ENCODE peak calls at places on chromosomes 2 and 18, in eight cellular contexts. C is adrenal gland, F is spleen, E is heart right ventricle, H is neural progenitor cell, U is ovary, R is right atrium auricular region, V is endodermal cell. N is an unnamed sample.

GRCh38 chr2:42132066-42132965 is 36.8 kb upstream of the EML4 start:
- DNase-seq in C (no peak), F (no peak), E (no peak), H (no peak), U (no peak), R (no peak), V (peak; percentile 43), N (no peak)

GRCh38 chr18:63177822-63178525 is 141.6 kb downstream of the BCL2 start:
- DNase-seq in C (no peak), F (peak; percentile 54), E (no peak), H (no peak), U (peak; percentile 28), R (no peak), V (no peak), N (no peak)

GRCh38 chr2:204360218-204361007 is 184.9 kb upstream of the PARD3B start:
- DNase-seq in C (no peak), F (no peak), E (no peak), H (no peak), U (no peak), R (no peak), V (no peak), N (no peak)

GRCh38 chr2:150271952-150272351 is 215.5 kb downstream of the RND3 start:
- DNase-seq in C (no peak), F (no peak), E (no peak), H (no peak), U (no peak), R (no peak), V (no peak), N (no peak)

GRCh38 chr2:58634653-58635347 is 393.7 kb upstream of the FANCL start:
- DNase-seq in C (no peak), F (no peak), E (no peak), H (no peak), U (no peak), R (no peak), V (peak; percentile 67), N (peak; percentile 38)

GRCh38 chr2:241123816-241124536 is 21.9 kb upstream of the MTERF4 start:
- DNase-seq in C (no peak), F (no peak), E (no peak), H (no peak), U (no peak), R (no peak), V (no peak), N (no peak)

GRCh38 chr2:229129738-229130371 is 141.2 kb downstream of the PID1 start:
- DNase-seq in C (peak; percentile 73), F (no peak), E (no peak), H (no peak), U (no peak), R (no peak), V (peak; percentile 53), N (no peak)

GRCh38 chr2:156883828-156884615 is 373.5 kb upstream of the GALNT5 start:
- DNase-seq in C (no peak), F (no peak), E (no peak), H (no peak), U (no peak), R (no peak), V (no peak), N (no peak)

GRCh38 chr2:10770956-10771750 is 41.4 kb downstream of the PDIA6 start:
- DNase-seq in C (no peak), F (peak; percentile 70), E (no peak), H (no peak), U (no peak), R (no peak), V (no peak), N (no peak)

GRCh38 chr2:70937866-70938579 is 2.3 kb downstream of the ATP6V1B1 start:
- DNase-seq in C (no peak), F (no peak), E (no peak), H (no peak), U (no peak), R (no peak), V (peak; percentile 63), N (peak; percentile 51)

GRCh38 chr2:132766573-132766972 is 96.6 kb upstream of the LYPD1 start:
- DNase-seq in C (no peak), F (no peak), E (no peak), H (no peak), U (no peak), R (no peak), V (no peak), N (no peak)

GRCh38 chr2:235870515-235870914 is 297.7 kb downstream of the GBX2 start:
- DNase-seq in C (no peak), F (no peak), E (no peak), H (no peak), U (no peak), R (no peak), V (no peak), N (no peak)

GRCh38 chr2:230770804-230771203 is 58.2 kb downstream of the CAB39 start:
- DNase-seq in C (no peak), F (no peak), E (no peak), H (no peak), U (no peak), R (no peak), V (no peak), N (no peak)

GRCh38 chr2:179562330-179562885 is 297.8 kb upstream of the SESTD1 start:
- DNase-seq in C (no peak), F (no peak), E (no peak), H (peak; percentile 25), U (no peak), R (no peak), V (no peak), N (no peak)

GRCh38 chr2:147100406-147101035 is 744.3 kb upstream of the ACVR2A start:
- DNase-seq in C (no peak), F (no peak), E (no peak), H (no peak), U (no peak), R (no peak), V (no peak), N (no peak)

GRCh38 chr2:30115981-30116285 is 30.9 kb upstream of the YPEL5 start:
- DNase-seq in C (no peak), F (no peak), E (no peak), H (no peak), U (no peak), R (no peak), V (no peak), N (no peak)

DNA sequence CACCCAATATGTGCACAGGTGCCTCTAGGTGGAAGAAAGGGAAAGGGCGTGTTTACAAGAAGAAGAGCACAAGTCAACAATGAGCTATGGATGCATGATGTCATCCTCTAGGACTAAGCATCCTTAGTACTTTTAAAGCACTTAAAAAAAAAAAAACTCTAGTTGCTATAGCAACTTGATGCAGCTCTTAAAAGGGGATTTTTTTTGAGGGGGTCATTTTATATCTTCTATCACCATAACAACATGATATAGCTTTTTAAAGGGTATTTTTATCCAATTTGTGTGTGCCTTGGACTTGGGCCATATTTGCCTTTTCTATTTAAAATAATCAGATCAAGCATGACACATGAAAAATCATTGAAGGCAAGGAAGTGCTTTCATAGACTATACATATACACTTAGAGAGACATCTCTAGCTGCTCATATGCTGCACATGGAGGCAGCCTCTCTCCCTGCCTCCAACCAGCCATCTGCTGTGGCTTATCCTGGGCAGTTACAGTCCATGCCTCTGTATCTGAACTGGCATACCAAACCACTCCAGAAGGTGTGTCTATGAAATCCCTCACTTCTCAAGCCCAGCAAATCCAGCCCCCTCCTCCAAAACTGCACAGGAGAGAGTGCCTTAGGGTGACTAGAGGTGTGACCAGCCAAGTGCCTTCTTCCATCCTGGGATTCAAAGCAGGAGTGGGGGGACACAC is 165.4 kb downstream of the MSH2 start:
- DNase-seq in C (no peak), F (no peak), E (no peak), H (no peak), U (no peak), R (no peak), V (no peak), N (no peak)
- H3K27me3 ChIP-seq in C (peaks cover 59% of the 10 kb centered on the region), F (peaks cover 58% of the 10 kb centered on the region), E (peaks cover 83% of the 10 kb centered on the region), H (peaks cover 67% of the 10 kb centered on the region), U (no peaks in the 10 kb centered on the region), R (peaks cover 15% of the 10 kb centered on the region), V (peaks cover 20% of the 10 kb centered on the region), N (peaks cover 48% of the 10 kb centered on the region)

GRCh38 chr2:118853129-118853640 is 5.7 kb upstream of the EN1 start:
- DNase-seq in C (no peak), F (no peak), E (no peak), H (no peak), U (no peak), R (no peak), V (no peak), N (no peak)
- H3K27me3 ChIP-seq in C (peaks cover 96% of the 10 kb centered on the region), F (peaks cover 99% of the 10 kb centered on the region), E (peaks cover 99% of the 10 kb centered on the region), H (peaks cover 100% of the 10 kb centered on the region), U (no peaks in the 10 kb centered on the region), R (peaks cover 64% of the 10 kb centered on the region), V (peaks cover 100% of the 10 kb centered on the region), N (peaks cover 100% of the 10 kb centered on the region)

GRCh38 chr18:904135-905090 is at the start of gene ADCYAP1:
- DNase-seq in C (no peak), F (no peak), E (no peak), H (peak; percentile 82), U (no peak), R (no peak), V (peak; percentile 85), N (peak; percentile 80)

GRCh38 chr18:906416-907170 is 1.9 kb downstream of the ADCYAP1 start:
- DNase-seq in C (no peak), F (no peak), E (no peak), H (peak; percentile 69), U (no peak), R (no peak), V (peak; percentile 84), N (peak; percentile 91)

GRCh38 chr18:903703-904102 is 968 bp upstream of the ADCYAP1 start:
- DNase-seq in C (peak; percentile 60), F (no peak), E (peak; percentile 51), H (peak; percentile 86), U (no peak), R (no peak), V (peak; percentile 93), N (peak; percentile 83)

GRCh38 chr18:905948-906415 is 1.3 kb downstream of the ADCYAP1 start:
- DNase-seq in C (no peak), F (no peak), E (no peak), H (peak; percentile 45), U (no peak), R (no peak), V (peak; percentile 66), N (peak; percentile 46)

GRCh38 chr18:905307-905947 is 756 bp downstream of the ADCYAP1 start:
- DNase-seq in C (no peak), F (no peak), E (no peak), H (peak; percentile 45), U (no peak), R (no peak), V (peak; percentile 65), N (peak; percentile 42)
- H3K27me3 ChIP-seq in C (peaks cover 86% of the 10 kb centered on the region), F (peaks cover 99% of the 10 kb centered on the region), E (peaks cover 100% of the 10 kb centered on the region), H (peaks cover 100% of the 10 kb centered on the region), U (no peaks in the 10 kb centered on the region), R (peaks cover 25% of the 10 kb centered on the region), V (peaks cover 100% of the 10 kb centered on the region), N (peaks cover 99% of the 10 kb centered on the region)

DNA sequence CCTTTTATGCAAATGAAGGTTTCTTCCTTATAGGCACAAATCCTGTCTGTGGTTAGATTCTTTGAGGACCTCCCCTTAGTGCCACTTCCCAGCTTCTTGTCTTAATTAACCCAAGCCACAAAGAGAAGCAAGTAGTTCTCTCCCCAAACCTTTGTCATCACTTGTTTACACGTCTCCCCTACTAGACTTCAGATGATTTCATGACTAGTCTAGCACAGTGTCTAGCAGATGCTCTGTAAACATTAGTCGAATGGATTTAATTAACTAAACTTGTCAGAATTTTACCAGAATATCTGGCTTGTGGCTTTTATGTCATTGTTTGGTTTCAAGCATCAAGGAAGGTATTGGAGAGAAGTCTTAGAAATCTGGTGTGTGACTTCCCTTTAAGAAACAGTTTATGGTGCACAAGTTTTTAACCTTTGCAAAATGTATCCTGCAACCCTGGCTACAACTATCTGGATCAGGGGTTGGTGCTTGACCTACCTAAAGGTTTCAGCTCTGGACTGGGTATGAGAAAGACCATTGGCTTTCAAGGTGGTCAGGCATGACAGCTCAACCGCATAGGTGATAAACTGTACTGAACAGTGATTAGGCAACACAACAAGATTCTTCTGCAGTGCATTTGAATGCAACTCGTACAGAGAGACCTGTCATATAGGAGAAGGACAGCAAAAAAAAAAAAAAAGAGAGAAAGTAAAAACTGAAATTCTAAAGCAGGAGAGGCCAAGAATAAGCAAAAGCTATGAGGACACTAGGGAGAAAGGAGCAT is 93.2 kb upstream of the CCDC150 start:
- DNase-seq in C (no peak), F (no peak), E (no peak), H (no peak), U (no peak), R (no peak), V (no peak), N (no peak)
- H3K27me3 ChIP-seq in C (no peaks in the 10 kb centered on the region), F (no peaks in the 10 kb centered on the region), E (no peaks in the 10 kb centered on the region), H (no peaks in the 10 kb centered on the region), U (no peaks in the 10 kb centered on the region), R (no peaks in the 10 kb centered on the region), V (no peaks in the 10 kb centered on the region), N (no peaks in the 10 kb centered on the region)